ENCODE peak calls at places on chromosomes 13 and 19, in ten cellular contexts. D is heart right ventricle; V is GM23248; X is ELR; Q is adipocyte; G is CD4-positive, CD25-positive, alpha-beta regulatory T cell; H is Kasumi-1; K is tibial nerve; N is activated CD4-positive, CD25-positive, alpha-beta regulatory T cell; F is fibroblast of pulmonary artery. P is an unnamed sample.

GRCh38 chr19:48608798-48609263 is 2.3 kb downstream of the SPACA4 start:
- DNase-seq in D (no peak), V (peak), X (peak), Q (peak), G (peak), H (peak), K (no peak), N (no peak), F (peak), P (peak)

GRCh38 chr19:18481505-18482222 is 40.2 kb downstream of the ELL start:
- DNase-seq in D (no peak), V (no peak), X (peak), Q (no peak), G (no peak), H (no peak), K (no peak), N (no peak), F (no peak), P (no peak)

GRCh38 chr19:48415395-48415794 is 21.9 kb downstream of the GRIN2D start:
- DNase-seq in D (peak), V (peak), X (peak), Q (peak), G (peak), H (peak), K (peak), N (peak), F (peak), P (peak)

GRCh38 chr13:94710881-94711560 is 1.3 kb downstream of the SOX21 start:
- DNase-seq in D (no peak), V (peak), X (no peak), Q (no peak), G (no peak), H (no peak), K (no peak), N (no peak), F (no peak), P (no peak)

GRCh38 chr13:81676008-81676407 is 1335.1 kb upstream of the SPRY2 start:
- DNase-seq in D (no peak), V (no peak), X (no peak), Q (no peak), G (no peak), H (no peak), K (no peak), N (no peak), F (no peak), P (no peak)

GRCh38 chr19:10567696-10568443 is 909 bp downstream of the CDKN2D start:
- DNase-seq in D (no peak), V (peak), X (peak), Q (peak), G (no peak), H (no peak), K (no peak), N (no peak), F (no peak), P (no peak)

GRCh38 chr13:36126496-36126895 is 4.7 kb downstream of the DCLK1 start:
- DNase-seq in D (no peak), V (no peak), X (no peak), Q (no peak), G (no peak), H (no peak), K (no peak), N (no peak), F (no peak), P (no peak)

GRCh38 chr13:66402071-66402470 is 828.1 kb downstream of the PCDH9 start:
- DNase-seq in D (no peak), V (no peak), X (no peak), Q (no peak), G (no peak), H (no peak), K (no peak), N (no peak), F (peak), P (no peak)

GRCh38 chr13:79987323-79987722 is 353.6 kb downstream of the SPRY2 start:
- DNase-seq in D (no peak), V (peak), X (peak), Q (peak), G (no peak), H (no peak), K (no peak), N (no peak), F (no peak), P (no peak)

GRCh38 chr13:43269037-43269476 is 245.7 kb downstream of the DNAJC15 start:
- DNase-seq in D (no peak), V (peak), X (peak), Q (peak), G (no peak), H (no peak), K (no peak), N (no peak), F (peak), P (no peak)

GRCh38 chr19:48970923-48971395 is 5.8 kb downstream of the FTL start:
- DNase-seq in D (peak), V (peak), X (peak), Q (peak), G (peak), H (peak), K (peak), N (peak), F (peak), P (peak)

GRCh38 chr19:10861118-10861651 is 10.2 kb upstream of the CARM1 start:
- DNase-seq in D (no peak), V (peak), X (peak), Q (peak), G (peak), H (peak), K (no peak), N (no peak), F (peak), P (no peak)

GRCh38 chr19:30060872-30061556 is 119.0 kb downstream of the URI1 start:
- DNase-seq in D (no peak), V (no peak), X (no peak), Q (no peak), G (no peak), H (no peak), K (no peak), N (no peak), F (no peak), P (no peak)

GRCh38 chr19:18529782-18530181 is 7.9 kb upstream of the ELL start:
- DNase-seq in D (no peak), V (peak), X (peak), Q (no peak), G (no peak), H (no peak), K (no peak), N (no peak), F (no peak), P (no peak)

GRCh38 chr19:43723588-43723987 is 7.7 kb downstream of the IRGC start:
- DNase-seq in D (no peak), V (peak), X (peak), Q (no peak), G (no peak), H (no peak), K (no peak), N (no peak), F (peak), P (no peak)

GRCh38 chr13:25111557-25111956 is 15.6 kb downstream of the PABPC3 start:
- DNase-seq in D (no peak), V (peak), X (peak), Q (no peak), G (no peak), H (no peak), K (no peak), N (no peak), F (no peak), P (no peak)

GRCh38 chr13:73200432-73200831 is 141.6 kb downstream of the KLF5 start:
- DNase-seq in D (no peak), V (peak), X (no peak), Q (peak), G (no peak), H (no peak), K (no peak), N (no peak), F (peak), P (no peak)

GRCh38 chr13:113843864-113844556 is 19.9 kb downstream of the GAS6 start:
- DNase-seq in D (no peak), V (no peak), X (no peak), Q (no peak), G (no peak), H (no peak), K (no peak), N (no peak), F (no peak), P (no peak)

GRCh38 chr19:7650148-7650547 is 13.2 kb downstream of the STXBP2 start:
- DNase-seq in D (no peak), V (no peak), X (no peak), Q (no peak), G (no peak), H (no peak), K (no peak), N (no peak), F (no peak), P (no peak)